ENCODE peak calls at places on chromosomes 13 and 19, in eight cellular contexts. I, S, K, Y, C, Z, F and W are unnamed samples.

GRCh38 chr19:7515471-7516226 is at the start of gene ZNF358:
- DNase-seq in S (peak), I (peak), Y (peak), K (peak), C (no peak), F (peak), Z (peak), W (peak)

GRCh38 chr19:48686103-48686502 is 9.7 kb upstream of the FUT2 start:
- DNase-seq in Y (no peak), S (no peak), K (no peak), C (no peak), Z (no peak), F (no peak), I (peak), W (no peak)

GRCh38 chr19:2798733-2799132 is 13.4 kb downstream of the THOP1 start:
- DNase-seq in C (no peak), K (no peak), Y (no peak), F (no peak), Z (no peak), S (no peak), I (no peak), W (no peak)

GRCh38 chr19:53960886-53961285 is 1.9 kb upstream of the CACNG8 start:
- DNase-seq in I (no peak), Y (no peak), S (no peak), K (no peak), F (no peak), Z (no peak), C (no peak), W (no peak)

GRCh38 chr19:48415395-48415794 is 21.9 kb downstream of the GRIN2D start:
- DNase-seq in K (no peak), I (peak), Y (peak), Z (peak), F (peak), S (no peak), C (peak), W (peak)

GRCh38 chr19:31178833-31179470 is 170.3 kb downstream of the TSHZ3 start:
- DNase-seq in C (no peak), F (no peak), K (no peak), Z (no peak), S (no peak), Y (no peak), I (no peak), W (no peak)

GRCh38 chr19:1967087-1967608 is 26.2 kb downstream of the CSNK1G2 start:
- DNase-seq in I (no peak), Z (no peak), S (no peak), K (no peak), F (no peak), Y (no peak), C (no peak), W (no peak)

GRCh38 chr13:71610876-71611275 is 256.1 kb downstream of the DACH1 start:
- DNase-seq in Z (no peak), I (no peak), C (no peak), F (no peak), K (no peak), S (no peak), Y (no peak), W (no peak)

GRCh38 chr19:44947041-44947581 is 1.3 kb downstream of the APOC2 start:
- DNase-seq in Y (no peak), S (no peak), F (no peak), Z (no peak), I (no peak), K (no peak), C (no peak), W (no peak)

GRCh38 chr19:46350758-46351159 is 3.9 kb downstream of the PPP5C start:
- DNase-seq in Z (no peak), C (no peak), F (no peak), K (no peak), S (no peak), I (no peak), Y (no peak), W (no peak)

GRCh38 chr19:13599681-13600080 is 93.4 kb upstream of the CACNA1A start:
- DNase-seq in C (no peak), K (no peak), Y (no peak), F (no peak), S (no peak), I (no peak), Z (no peak), W (no peak)

GRCh38 chr19:23512151-23512925 is 117.1 kb upstream of the ZNF91 start:
- DNase-seq in C (no peak), Z (no peak), I (no peak), K (no peak), Y (no peak), F (no peak), S (no peak), W (no peak)

GRCh38 chr19:3716147-3716668 is 8.0 kb downstream of the TJP3 start:
- DNase-seq in Z (no peak), Y (no peak), C (no peak), S (no peak), K (no peak), F (no peak), I (no peak), W (no peak)

GRCh38 chr13:63481334-63481733 is 2065.7 kb upstream of the PCDH20 start:
- DNase-seq in K (no peak), Z (no peak), F (no peak), S (no peak), I (no peak), C (no peak), Y (no peak), W (no peak)

GRCh38 chr19:17655751-17656480 is 32.2 kb downstream of the UNC13A start:
- DNase-seq in I (no peak), Y (no peak), K (no peak), S (no peak), C (no peak), Z (no peak), F (no peak), W (no peak)

GRCh38 chr19:19232231-19232630 is 20.5 kb downstream of the NCAN start:
- DNase-seq in F (no peak), C (no peak), Z (no peak), Y (no peak), K (no peak), I (no peak), S (no peak), W (no peak)

GRCh38 chr13:62482351-62482750 is 1066.7 kb upstream of the PCDH20 start:
- DNase-seq in C (no peak), I (peak), Y (no peak), K (no peak), F (no peak), S (no peak), Z (no peak), W (no peak)

GRCh38 chr19:14561832-14562351 is 10.0 kb downstream of the NDUFB7 start:
- DNase-seq in K (no peak), F (no peak), Y (no peak), C (no peak), Z (no peak), I (no peak), S (no peak), W (peak)

GRCh38 chr19:39031368-39032163 is 783 bp downstream of the FBXO27 start:
- DNase-seq in K (peak), Y (peak), I (no peak), F (peak), S (peak), Z (peak), C (peak), W (peak)
- TF ChIP-seq CTCF in K (no peak), Y (no peak), I (no peak), F (no peak), S (no peak), Z (no peak), C (no peak), W (no peak)

DNA sequence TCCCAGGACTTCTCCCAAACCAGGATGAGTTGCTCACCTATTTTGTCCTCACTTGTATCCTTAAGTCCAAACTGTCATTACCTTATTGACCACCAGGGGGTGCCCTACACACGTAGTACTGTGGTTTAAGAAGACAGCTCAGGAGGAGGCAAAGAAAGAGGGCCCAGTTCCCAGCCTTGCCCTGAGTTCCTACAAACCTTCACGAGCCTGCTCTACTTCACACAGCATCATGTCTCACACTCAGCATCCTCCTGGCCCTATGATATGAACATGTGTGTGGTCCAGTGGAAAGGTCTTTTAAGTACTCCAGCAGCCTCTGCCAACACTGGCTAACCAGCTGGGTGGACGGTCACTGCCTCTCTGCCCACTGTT is 8.1 kb upstream of the ZNF784 start:
- DNase-seq in Y (peak), Z (peak), F (peak), I (peak), K (peak), S (peak), C (peak), W (peak)
- H3K4me3 ChIP-seq in Y (no peak), Z (no peak), F (no peak), I (no peak), K (no peak), S (no peak), C (no peak), W (no peak)

DNA sequence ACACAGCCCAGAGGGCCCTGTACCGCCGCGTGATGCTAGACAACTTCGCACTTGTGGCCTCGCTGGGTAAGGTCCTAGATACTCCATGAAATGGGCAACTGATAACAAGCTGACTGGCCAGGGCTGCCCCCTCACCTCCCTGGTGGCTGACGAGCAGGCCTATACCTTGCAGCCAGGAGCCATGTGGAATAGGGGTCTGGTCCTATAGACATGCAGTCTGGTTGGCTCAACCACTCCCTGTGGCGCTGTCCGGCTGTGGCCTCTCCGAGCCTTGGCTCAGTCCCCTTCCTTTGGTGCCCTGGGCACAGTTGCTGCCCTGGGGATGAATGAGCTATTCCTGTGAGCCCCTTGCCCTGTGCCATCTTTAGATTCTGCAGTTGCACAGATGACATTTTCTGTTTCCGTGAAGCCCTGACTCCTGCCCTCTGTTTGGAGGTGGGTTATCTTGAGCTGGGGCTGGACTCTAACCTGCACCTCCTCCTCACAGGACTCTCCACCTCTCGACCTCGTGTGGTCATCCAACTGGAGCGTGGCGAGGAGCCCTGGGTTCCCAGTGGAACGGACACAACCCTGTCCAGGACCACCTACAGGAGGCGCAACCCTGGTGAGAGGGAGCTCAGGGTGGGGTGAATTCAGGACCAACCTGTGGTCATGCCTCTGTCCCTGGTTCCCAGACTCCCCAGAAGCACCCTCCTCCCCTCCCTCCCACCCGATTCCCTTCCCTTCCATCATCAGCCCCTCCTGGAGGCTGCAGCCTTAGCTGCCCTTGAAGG is 2.5 kb downstream of the ZNF324 start:
- DNase-seq in S (no peak), Z (no peak), C (no peak), K (no peak), I (no peak), Y (no peak), F (no peak), W (no peak)
- TF ChIP-seq EP300 in S (no peak), Z (no peak), C (no peak), K (no peak), I (no peak), Y (no peak), F (no peak), W (no peak)

DNA sequence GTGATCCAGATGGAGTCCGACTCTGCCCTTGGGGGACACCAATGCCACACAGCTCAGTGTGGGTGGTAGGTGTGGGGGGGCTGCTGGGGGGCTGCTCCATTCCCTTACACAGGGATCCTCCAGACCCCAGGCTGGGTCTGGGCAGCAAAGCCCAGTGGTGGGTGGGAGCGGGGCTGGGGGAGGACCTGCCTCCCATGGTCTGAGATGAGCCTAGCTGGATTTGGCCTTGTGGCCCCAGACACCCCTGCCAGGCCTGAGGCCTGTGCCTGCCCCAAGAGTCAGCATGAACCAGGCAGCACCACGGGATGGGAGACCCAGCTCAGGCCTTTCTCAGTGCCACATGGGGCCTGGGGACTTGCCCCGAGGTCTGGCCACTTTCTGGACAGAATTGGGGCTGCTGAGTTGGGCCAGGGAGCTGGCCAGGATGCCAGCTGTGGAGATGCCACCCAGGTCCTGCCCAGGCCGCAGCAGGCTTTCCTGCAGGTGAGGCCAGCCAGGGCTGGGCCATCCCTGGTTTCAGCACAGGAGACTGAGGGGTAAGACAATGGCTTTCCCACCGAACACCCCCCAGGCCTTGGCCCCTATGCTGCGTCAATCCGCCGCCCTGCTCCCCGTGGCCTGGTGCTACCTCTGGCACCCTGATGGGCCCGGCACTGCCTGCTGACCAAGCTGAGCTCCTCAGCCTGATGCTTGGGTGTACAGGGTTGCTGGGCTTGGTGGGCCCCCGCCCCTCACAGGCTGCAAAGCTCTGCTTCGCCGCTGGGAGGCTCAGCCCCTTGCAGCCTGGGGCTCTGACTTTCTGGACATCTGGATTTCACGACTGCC is 24.2 kb downstream of the CEBPG start:
- DNase-seq in I (peak), K (no peak), F (peak), S (no peak), Z (peak), Y (no peak), C (no peak), W (no peak)
- TF ChIP-seq CTCF in I (peak), K (no peak), F (no peak), S (no peak), Z (peak), Y (no peak), C (no peak), W (no peak)

DNA sequence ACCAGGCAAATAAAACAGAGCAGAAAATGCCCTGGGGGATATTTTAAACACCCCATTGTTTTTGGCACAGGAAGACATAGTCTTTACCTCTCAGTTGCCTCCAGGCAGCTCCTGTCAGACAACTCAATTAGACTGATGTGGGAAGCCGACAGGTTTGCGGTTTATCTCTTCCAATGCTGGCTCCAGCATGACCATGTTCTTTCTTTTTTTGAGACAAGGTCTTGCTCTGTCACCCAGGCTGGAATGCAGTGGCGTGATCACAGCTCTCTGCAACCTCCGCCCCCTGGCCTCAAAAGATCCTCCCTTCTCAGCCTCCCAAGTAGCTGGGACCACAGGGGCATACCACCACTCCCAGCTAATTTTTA is 212.8 kb downstream of the FOXO1 start:
- DNase-seq in Y (no peak), I (no peak), C (no peak), S (no peak), F (no peak), Z (no peak), K (no peak), W (no peak)
- H3K4me3 ChIP-seq in Y (no peak), I (no peak), C (no peak), S (no peak), F (no peak), Z (no peak), K (no peak), W (no peak)

GRCh38 chr13:75139291-75139690 is 342.7 kb downstream of the TBC1D4 start:
- DNase-seq in C (no peak), I (no peak), Y (no peak), F (no peak), Z (no peak), S (no peak), K (no peak), W (no peak)
- TF ChIP-seq EP300 in C (no peak), I (no peak), Y (no peak), F (no peak), Z (no peak), S (no peak), K (no peak), W (no peak)

GRCh38 chr13:32022292-32022691 is 9.3 kb upstream of the FRY start:
- DNase-seq in I (no peak), C (no peak), S (no peak), Z (no peak), F (no peak), K (no peak), Y (no peak), W (no peak)

GRCh38 chr13:32017449-32017848 is 14.1 kb upstream of the FRY start:
- DNase-seq in C (no peak), F (no peak), I (no peak), Z (no peak), K (no peak), Y (no peak), S (no peak), W (no peak)

GRCh38 chr13:32016631-32017030 is 14.9 kb upstream of the FRY start:
- DNase-seq in F (no peak), C (no peak), S (no peak), I (no peak), Z (no peak), K (no peak), Y (no peak), W (no peak)

GRCh38 chr13:32021785-32022184 is 9.8 kb upstream of the FRY start:
- DNase-seq in S (no peak), F (no peak), K (no peak), Y (no peak), Z (no peak), C (no peak), I (no peak), W (no peak)

GRCh38 chr13:32019612-32020233 is 11.9 kb upstream of the FRY start:
- DNase-seq in S (peak), K (peak), C (no peak), F (no peak), Y (peak), Z (peak), I (peak), W (no peak)
- TF ChIP-seq CTCF in S (peak), K (peak), C (no peak), F (peak), Y (peak), Z (peak), I (peak), W (peak)